ENCODE peak calls at places on chromosomes 2 and 18, in five cellular contexts. F is activated T-cell treated with anti-CD3 and anti-CD28 coated beads for 48 hours, C is NCI-H1092, R is ELR, J is HTR-8/SVneo. B is an unnamed sample.

GRCh38 chr2:156691014-156691413 is 254.8 kb downstream of the GPD2 start:
- DNase-seq in F (no peak), C (no peak), R (no peak), J (no peak), B (no peak)

GRCh38 chr18:63267990-63268721 is 51.4 kb downstream of the BCL2 start:
- DNase-seq in F (no peak), C (no peak), R (no peak), J (no peak), B (no peak)

GRCh38 chr18:62437520-62438329 is 85.1 kb upstream of the ZCCHC2 start:
- DNase-seq in F (no peak), C (no peak), R (no peak), J (no peak), B (no peak)

GRCh38 chr2:149885468-149885867 is 297.9 kb upstream of the MMADHC start:
- DNase-seq in F (no peak), C (peak; percentile 5), R (peak; percentile 12), J (no peak), B (no peak)

GRCh38 chr2:150587547-150588209 is 100.2 kb upstream of the RND3 start:
- DNase-seq in F (no peak), C (no peak), R (no peak), J (peak; percentile 25), B (no peak)

GRCh38 chr18:48841381-48842258 is 109.1 kb downstream of the SMAD7 start:
- DNase-seq in F (no peak), C (no peak), R (peak; percentile 65), J (no peak), B (no peak)

GRCh38 chr2:195280024-195280423 is 377.0 kb upstream of the SLC39A10 start:
- DNase-seq in F (no peak), C (no peak), R (no peak), J (no peak), B (no peak)

GRCh38 chr18:2494921-2495320 is 76.4 kb downstream of the METTL4 start:
- DNase-seq in F (no peak), C (no peak), R (no peak), J (no peak), B (no peak)

GRCh38 chr18:47917923-47918610 is 12.4 kb downstream of the SMAD2 start:
- DNase-seq in F (no peak), C (no peak), R (no peak), J (no peak), B (no peak)

GRCh38 chr2:85811173-85811849 is 57.5 kb downstream of the ATOH8 start:
- DNase-seq in F (no peak), C (peak; percentile 29), R (peak; percentile 50), J (no peak), B (no peak)

GRCh38 chr2:73582364-73582763 is 59.9 kb downstream of the NAT8 start:
- DNase-seq in F (no peak), C (no peak), R (no peak), J (no peak), B (no peak)

GRCh38 chr2:74427551-74427950 is 6.0 kb downstream of the WDR54 start:
- DNase-seq in F (no peak), C (no peak), R (peak; percentile 53), J (no peak), B (no peak)

GRCh38 chr2:19898592-19899329 is 3.0 kb downstream of the TTC32 start:
- DNase-seq in F (no peak), C (no peak), R (no peak), J (no peak), B (no peak)

GRCh38 chr18:67199993-67200617 is 316.4 kb downstream of the DSEL start:
- DNase-seq in F (no peak), C (peak; percentile 68), R (peak; percentile 72), J (peak; percentile 10), B (no peak)

GRCh38 chr18:22489694-22490093 is 72.0 kb upstream of the CTAGE1 start:
- DNase-seq in F (no peak), C (no peak), R (peak; percentile 30), J (no peak), B (no peak)

GRCh38 chr2:226544581-226545210 is 254.9 kb downstream of the IRS1 start:
- DNase-seq in F (no peak), C (no peak), R (peak; percentile 34), J (no peak), B (no peak)

GRCh38 chr18:63051928-63052327 is 267.6 kb downstream of the BCL2 start:
- DNase-seq in F (no peak), C (no peak), R (no peak), J (no peak), B (no peak)

GRCh38 chr18:74387362-74387761 is 69.7 kb downstream of the DIPK1C start:
- DNase-seq in F (no peak), C (no peak), R (no peak), J (no peak), B (no peak)

GRCh38 chr2:63834401-63834800 is 7.3 kb upstream of the UGP2 start:
- DNase-seq in F (no peak), C (no peak), R (no peak), J (no peak), B (no peak)